ENCODE peak calls at places on chromosome 1, in nine cellular contexts. One of them, this sample, is unnamed.

GRCh38 chr1:20411196-20411980 is 74.6 kb downstream of the CAMK2N1 start:
- DNase-seq in left ventricle myocardium inferior: no peak
- DNase-seq in NCI-H1436: no peak
- DNase-seq in CD4-positive, alpha-beta T cell: no peak
- DNase-seq in GM12891: no peak
- DNase-seq in astrocyte of the spinal cord: peak
- DNase-seq in effector CD4-positive, alpha-beta T cell: no peak
- DNase-seq in activated CD4-positive, alpha-beta T cell treated with anti-CD3 and anti-CD28 coated beads for 1 hour: no peak
- DNase-seq in myocyte: peak
- DNase-seq in this sample: no peak

GRCh38 chr1:63628607-63629006 is 35.4 kb downstream of the PGM1 start:
- DNase-seq in left ventricle myocardium inferior: no peak
- DNase-seq in NCI-H1436: no peak
- DNase-seq in CD4-positive, alpha-beta T cell: no peak
- DNase-seq in GM12891: no peak
- DNase-seq in astrocyte of the spinal cord: no peak
- DNase-seq in effector CD4-positive, alpha-beta T cell: no peak
- DNase-seq in activated CD4-positive, alpha-beta T cell treated with anti-CD3 and anti-CD28 coated beads for 1 hour: no peak
- DNase-seq in myocyte: no peak
- DNase-seq in this sample: no peak

GRCh38 chr1:25608488-25609178 is 8.0 kb upstream of the MAN1C1 start:
- DNase-seq in left ventricle myocardium inferior: peak
- DNase-seq in NCI-H1436: peak
- DNase-seq in CD4-positive, alpha-beta T cell: peak
- DNase-seq in GM12891: peak
- DNase-seq in astrocyte of the spinal cord: peak
- DNase-seq in effector CD4-positive, alpha-beta T cell: peak
- DNase-seq in activated CD4-positive, alpha-beta T cell treated with anti-CD3 and anti-CD28 coated beads for 1 hour: peak
- DNase-seq in myocyte: peak
- DNase-seq in this sample: peak

GRCh38 chr1:3577711-3578432 is 33.4 kb downstream of the MEGF6 start:
- DNase-seq in left ventricle myocardium inferior: no peak
- DNase-seq in NCI-H1436: no peak
- DNase-seq in CD4-positive, alpha-beta T cell: no peak
- DNase-seq in GM12891: no peak
- DNase-seq in astrocyte of the spinal cord: peak
- DNase-seq in effector CD4-positive, alpha-beta T cell: no peak
- DNase-seq in activated CD4-positive, alpha-beta T cell treated with anti-CD3 and anti-CD28 coated beads for 1 hour: no peak
- DNase-seq in myocyte: peak
- DNase-seq in this sample: no peak

GRCh38 chr1:156067262-156067661 is 6.3 kb downstream of the RAB25 start:
- DNase-seq in left ventricle myocardium inferior: no peak
- DNase-seq in NCI-H1436: no peak
- DNase-seq in CD4-positive, alpha-beta T cell: no peak
- DNase-seq in GM12891: no peak
- DNase-seq in astrocyte of the spinal cord: no peak
- DNase-seq in effector CD4-positive, alpha-beta T cell: no peak
- DNase-seq in activated CD4-positive, alpha-beta T cell treated with anti-CD3 and anti-CD28 coated beads for 1 hour: no peak
- DNase-seq in myocyte: no peak
- DNase-seq in this sample: no peak

GRCh38 chr1:24362982-24363614 is 43.9 kb downstream of the GRHL3 start:
- DNase-seq in left ventricle myocardium inferior: no peak
- DNase-seq in NCI-H1436: no peak
- DNase-seq in CD4-positive, alpha-beta T cell: no peak
- DNase-seq in GM12891: no peak
- DNase-seq in astrocyte of the spinal cord: peak
- DNase-seq in effector CD4-positive, alpha-beta T cell: no peak
- DNase-seq in activated CD4-positive, alpha-beta T cell treated with anti-CD3 and anti-CD28 coated beads for 1 hour: no peak
- DNase-seq in myocyte: peak
- DNase-seq in this sample: no peak

GRCh38 chr1:80982831-80983230 is 817.9 kb upstream of the ADGRL2 start:
- DNase-seq in left ventricle myocardium inferior: no peak
- DNase-seq in NCI-H1436: no peak
- DNase-seq in CD4-positive, alpha-beta T cell: no peak
- DNase-seq in GM12891: no peak
- DNase-seq in astrocyte of the spinal cord: no peak
- DNase-seq in effector CD4-positive, alpha-beta T cell: no peak
- DNase-seq in activated CD4-positive, alpha-beta T cell treated with anti-CD3 and anti-CD28 coated beads for 1 hour: no peak
- DNase-seq in myocyte: no peak
- DNase-seq in this sample: no peak

GRCh38 chr1:168958562-168959289 is 147.8 kb upstream of the ATP1B1 start:
- DNase-seq in left ventricle myocardium inferior: no peak
- DNase-seq in NCI-H1436: no peak
- DNase-seq in CD4-positive, alpha-beta T cell: no peak
- DNase-seq in GM12891: no peak
- DNase-seq in astrocyte of the spinal cord: no peak
- DNase-seq in effector CD4-positive, alpha-beta T cell: no peak
- DNase-seq in activated CD4-positive, alpha-beta T cell treated with anti-CD3 and anti-CD28 coated beads for 1 hour: no peak
- DNase-seq in myocyte: no peak
- DNase-seq in this sample: no peak

GRCh38 chr1:46039571-46040052 is 92.8 kb downstream of the PIK3R3 start:
- DNase-seq in left ventricle myocardium inferior: no peak
- DNase-seq in NCI-H1436: no peak
- DNase-seq in CD4-positive, alpha-beta T cell: no peak
- DNase-seq in GM12891: no peak
- DNase-seq in astrocyte of the spinal cord: peak
- DNase-seq in effector CD4-positive, alpha-beta T cell: no peak
- DNase-seq in activated CD4-positive, alpha-beta T cell treated with anti-CD3 and anti-CD28 coated beads for 1 hour: no peak
- DNase-seq in myocyte: no peak
- DNase-seq in this sample: no peak